ENCODE peak calls at places on chromosomes 2 and 18, in five cellular contexts. One of them, this sample, is unnamed.

GRCh38 chr2:234496442-234496834 is 443 bp downstream of the ARL4C start:
- DNase-seq in T-helper 2 cell: no peak
- DNase-seq in stimulated activated CD8-positive, alpha-beta memory T cell treated with anti-CD3 and anti-CD28 coated beads, Interleukin-4, amount 100 ng/mL, for 4 hours: no peak
- DNase-seq in stimulated activated CD4-positive, alpha-beta T cell treated with anti-CD3 and anti-CD28 coated beads, TNF-alpha, amount 100 ng/mL, for 1 hour: no peak
- DNase-seq in PC-3: peak
- DNase-seq in this sample: peak

GRCh38 chr2:26561376-26561775 is 79.8 kb downstream of the CIB4 start:
- DNase-seq in T-helper 2 cell: no peak
- DNase-seq in stimulated activated CD8-positive, alpha-beta memory T cell treated with anti-CD3 and anti-CD28 coated beads, Interleukin-4, amount 100 ng/mL, for 4 hours: no peak
- DNase-seq in stimulated activated CD4-positive, alpha-beta T cell treated with anti-CD3 and anti-CD28 coated beads, TNF-alpha, amount 100 ng/mL, for 1 hour: no peak
- DNase-seq in PC-3: no peak
- DNase-seq in this sample: no peak

GRCh38 chr2:54404270-54404669 is 51.9 kb upstream of the SPTBN1 start:
- DNase-seq in T-helper 2 cell: peak
- DNase-seq in stimulated activated CD8-positive, alpha-beta memory T cell treated with anti-CD3 and anti-CD28 coated beads, Interleukin-4, amount 100 ng/mL, for 4 hours: no peak
- DNase-seq in stimulated activated CD4-positive, alpha-beta T cell treated with anti-CD3 and anti-CD28 coated beads, TNF-alpha, amount 100 ng/mL, for 1 hour: no peak
- DNase-seq in PC-3: no peak
- DNase-seq in this sample: no peak

GRCh38 chr2:61460168-61460567 is 10.7 kb downstream of the USP34 start:
- DNase-seq in T-helper 2 cell: no peak
- DNase-seq in stimulated activated CD8-positive, alpha-beta memory T cell treated with anti-CD3 and anti-CD28 coated beads, Interleukin-4, amount 100 ng/mL, for 4 hours: no peak
- DNase-seq in stimulated activated CD4-positive, alpha-beta T cell treated with anti-CD3 and anti-CD28 coated beads, TNF-alpha, amount 100 ng/mL, for 1 hour: no peak
- DNase-seq in PC-3: peak
- DNase-seq in this sample: no peak

GRCh38 chr2:96186562-96186961 is 22.1 kb downstream of the STARD7 start:
- DNase-seq in T-helper 2 cell: no peak
- DNase-seq in stimulated activated CD8-positive, alpha-beta memory T cell treated with anti-CD3 and anti-CD28 coated beads, Interleukin-4, amount 100 ng/mL, for 4 hours: no peak
- DNase-seq in stimulated activated CD4-positive, alpha-beta T cell treated with anti-CD3 and anti-CD28 coated beads, TNF-alpha, amount 100 ng/mL, for 1 hour: no peak
- DNase-seq in PC-3: no peak
- DNase-seq in this sample: no peak

GRCh38 chr2:25234756-25235155 is 66.4 kb upstream of the POMC start:
- DNase-seq in T-helper 2 cell: no peak
- DNase-seq in stimulated activated CD8-positive, alpha-beta memory T cell treated with anti-CD3 and anti-CD28 coated beads, Interleukin-4, amount 100 ng/mL, for 4 hours: no peak
- DNase-seq in stimulated activated CD4-positive, alpha-beta T cell treated with anti-CD3 and anti-CD28 coated beads, TNF-alpha, amount 100 ng/mL, for 1 hour: no peak
- DNase-seq in PC-3: no peak
- DNase-seq in this sample: no peak

GRCh38 chr2:23659328-23659727 is 267.6 kb downstream of the ATAD2B start:
- DNase-seq in T-helper 2 cell: no peak
- DNase-seq in stimulated activated CD8-positive, alpha-beta memory T cell treated with anti-CD3 and anti-CD28 coated beads, Interleukin-4, amount 100 ng/mL, for 4 hours: no peak
- DNase-seq in stimulated activated CD4-positive, alpha-beta T cell treated with anti-CD3 and anti-CD28 coated beads, TNF-alpha, amount 100 ng/mL, for 1 hour: no peak
- DNase-seq in PC-3: no peak
- DNase-seq in this sample: no peak

GRCh38 chr18:62325806-62326645 is 916 bp downstream of the TNFRSF11A start:
- DNase-seq in T-helper 2 cell: peak
- DNase-seq in stimulated activated CD8-positive, alpha-beta memory T cell treated with anti-CD3 and anti-CD28 coated beads, Interleukin-4, amount 100 ng/mL, for 4 hours: no peak
- DNase-seq in stimulated activated CD4-positive, alpha-beta T cell treated with anti-CD3 and anti-CD28 coated beads, TNF-alpha, amount 100 ng/mL, for 1 hour: no peak
- DNase-seq in PC-3: peak
- DNase-seq in this sample: no peak

GRCh38 chr2:191789791-191790190 is 57.1 kb downstream of the CAVIN2 start:
- DNase-seq in T-helper 2 cell: no peak
- DNase-seq in stimulated activated CD8-positive, alpha-beta memory T cell treated with anti-CD3 and anti-CD28 coated beads, Interleukin-4, amount 100 ng/mL, for 4 hours: no peak
- DNase-seq in stimulated activated CD4-positive, alpha-beta T cell treated with anti-CD3 and anti-CD28 coated beads, TNF-alpha, amount 100 ng/mL, for 1 hour: no peak
- DNase-seq in PC-3: no peak
- DNase-seq in this sample: no peak

GRCh38 chr2:170736628-170737027 is 21.5 kb downstream of the SP5 start:
- DNase-seq in T-helper 2 cell: no peak
- DNase-seq in stimulated activated CD8-positive, alpha-beta memory T cell treated with anti-CD3 and anti-CD28 coated beads, Interleukin-4, amount 100 ng/mL, for 4 hours: no peak
- DNase-seq in stimulated activated CD4-positive, alpha-beta T cell treated with anti-CD3 and anti-CD28 coated beads, TNF-alpha, amount 100 ng/mL, for 1 hour: no peak
- DNase-seq in PC-3: no peak
- DNase-seq in this sample: no peak

GRCh38 chr2:173119944-173120343 is 44.3 kb downstream of the MAP3K20 start:
- DNase-seq in T-helper 2 cell: no peak
- DNase-seq in stimulated activated CD8-positive, alpha-beta memory T cell treated with anti-CD3 and anti-CD28 coated beads, Interleukin-4, amount 100 ng/mL, for 4 hours: no peak
- DNase-seq in stimulated activated CD4-positive, alpha-beta T cell treated with anti-CD3 and anti-CD28 coated beads, TNF-alpha, amount 100 ng/mL, for 1 hour: no peak
- DNase-seq in PC-3: no peak
- DNase-seq in this sample: no peak

GRCh38 chr18:75915941-75916640 is 488.6 kb upstream of the SMIM21 start:
- DNase-seq in T-helper 2 cell: peak
- DNase-seq in stimulated activated CD8-positive, alpha-beta memory T cell treated with anti-CD3 and anti-CD28 coated beads, Interleukin-4, amount 100 ng/mL, for 4 hours: no peak
- DNase-seq in stimulated activated CD4-positive, alpha-beta T cell treated with anti-CD3 and anti-CD28 coated beads, TNF-alpha, amount 100 ng/mL, for 1 hour: no peak
- DNase-seq in PC-3: no peak
- DNase-seq in this sample: peak

GRCh38 chr2:172965433-172965832 is 110.2 kb upstream of the MAP3K20 start:
- DNase-seq in T-helper 2 cell: no peak
- DNase-seq in stimulated activated CD8-positive, alpha-beta memory T cell treated with anti-CD3 and anti-CD28 coated beads, Interleukin-4, amount 100 ng/mL, for 4 hours: no peak
- DNase-seq in stimulated activated CD4-positive, alpha-beta T cell treated with anti-CD3 and anti-CD28 coated beads, TNF-alpha, amount 100 ng/mL, for 1 hour: no peak
- DNase-seq in PC-3: no peak
- DNase-seq in this sample: no peak

GRCh38 chr18:78523850-78524249 is 455.8 kb upstream of the SALL3 start:
- DNase-seq in T-helper 2 cell: no peak
- DNase-seq in stimulated activated CD8-positive, alpha-beta memory T cell treated with anti-CD3 and anti-CD28 coated beads, Interleukin-4, amount 100 ng/mL, for 4 hours: no peak
- DNase-seq in stimulated activated CD4-positive, alpha-beta T cell treated with anti-CD3 and anti-CD28 coated beads, TNF-alpha, amount 100 ng/mL, for 1 hour: no peak
- DNase-seq in PC-3: no peak
- DNase-seq in this sample: no peak

GRCh38 chr2:65351948-65352595 is 80.3 kb downstream of the SPRED2 start:
- DNase-seq in T-helper 2 cell: no peak
- DNase-seq in stimulated activated CD8-positive, alpha-beta memory T cell treated with anti-CD3 and anti-CD28 coated beads, Interleukin-4, amount 100 ng/mL, for 4 hours: no peak
- DNase-seq in stimulated activated CD4-positive, alpha-beta T cell treated with anti-CD3 and anti-CD28 coated beads, TNF-alpha, amount 100 ng/mL, for 1 hour: no peak
- DNase-seq in PC-3: no peak
- DNase-seq in this sample: no peak

GRCh38 chr2:1414121-1414520 is 858 bp downstream of the TPO start:
- DNase-seq in T-helper 2 cell: no peak
- DNase-seq in stimulated activated CD8-positive, alpha-beta memory T cell treated with anti-CD3 and anti-CD28 coated beads, Interleukin-4, amount 100 ng/mL, for 4 hours: no peak
- DNase-seq in stimulated activated CD4-positive, alpha-beta T cell treated with anti-CD3 and anti-CD28 coated beads, TNF-alpha, amount 100 ng/mL, for 1 hour: no peak
- DNase-seq in PC-3: no peak
- DNase-seq in this sample: no peak

GRCh38 chr2:238509903-238510302 is 83.2 kb downstream of the ASB1 start:
- DNase-seq in T-helper 2 cell: no peak
- DNase-seq in stimulated activated CD8-positive, alpha-beta memory T cell treated with anti-CD3 and anti-CD28 coated beads, Interleukin-4, amount 100 ng/mL, for 4 hours: no peak
- DNase-seq in stimulated activated CD4-positive, alpha-beta T cell treated with anti-CD3 and anti-CD28 coated beads, TNF-alpha, amount 100 ng/mL, for 1 hour: no peak
- DNase-seq in PC-3: no peak
- DNase-seq in this sample: no peak

GRCh38 chr2:113876503-113877387 is 13.1 kb upstream of the ACTR3 start:
- DNase-seq in T-helper 2 cell: peak
- DNase-seq in stimulated activated CD8-positive, alpha-beta memory T cell treated with anti-CD3 and anti-CD28 coated beads, Interleukin-4, amount 100 ng/mL, for 4 hours: peak
- DNase-seq in stimulated activated CD4-positive, alpha-beta T cell treated with anti-CD3 and anti-CD28 coated beads, TNF-alpha, amount 100 ng/mL, for 1 hour: peak
- DNase-seq in PC-3: peak
- DNase-seq in this sample: no peak

GRCh38 chr2:205967391-205968075 is 118.4 kb downstream of the INO80D start:
- DNase-seq in T-helper 2 cell: no peak
- DNase-seq in stimulated activated CD8-positive, alpha-beta memory T cell treated with anti-CD3 and anti-CD28 coated beads, Interleukin-4, amount 100 ng/mL, for 4 hours: no peak
- DNase-seq in stimulated activated CD4-positive, alpha-beta T cell treated with anti-CD3 and anti-CD28 coated beads, TNF-alpha, amount 100 ng/mL, for 1 hour: no peak
- DNase-seq in PC-3: no peak
- DNase-seq in this sample: no peak

GRCh38 chr2:65265090-65266045 is 37.7 kb downstream of the ACTR2 start:
- DNase-seq in T-helper 2 cell: peak
- DNase-seq in stimulated activated CD8-positive, alpha-beta memory T cell treated with anti-CD3 and anti-CD28 coated beads, Interleukin-4, amount 100 ng/mL, for 4 hours: no peak
- DNase-seq in stimulated activated CD4-positive, alpha-beta T cell treated with anti-CD3 and anti-CD28 coated beads, TNF-alpha, amount 100 ng/mL, for 1 hour: no peak
- DNase-seq in PC-3: peak
- DNase-seq in this sample: peak

GRCh38 chr2:28640263-28640907 is 111.2 kb upstream of the PPP1CB start:
- DNase-seq in T-helper 2 cell: no peak
- DNase-seq in stimulated activated CD8-positive, alpha-beta memory T cell treated with anti-CD3 and anti-CD28 coated beads, Interleukin-4, amount 100 ng/mL, for 4 hours: no peak
- DNase-seq in stimulated activated CD4-positive, alpha-beta T cell treated with anti-CD3 and anti-CD28 coated beads, TNF-alpha, amount 100 ng/mL, for 1 hour: no peak
- DNase-seq in PC-3: no peak
- DNase-seq in this sample: no peak

GRCh38 chr2:239400000-239400831 is 604 bp downstream of the HDAC4 start:
- DNase-seq in T-helper 2 cell: peak
- DNase-seq in stimulated activated CD8-positive, alpha-beta memory T cell treated with anti-CD3 and anti-CD28 coated beads, Interleukin-4, amount 100 ng/mL, for 4 hours: no peak
- DNase-seq in stimulated activated CD4-positive, alpha-beta T cell treated with anti-CD3 and anti-CD28 coated beads, TNF-alpha, amount 100 ng/mL, for 1 hour: no peak
- DNase-seq in PC-3: peak
- DNase-seq in this sample: no peak

GRCh38 chr2:85132392-85132791 is 800 bp upstream of the TCF7L1 start:
- DNase-seq in T-helper 2 cell: no peak
- DNase-seq in stimulated activated CD8-positive, alpha-beta memory T cell treated with anti-CD3 and anti-CD28 coated beads, Interleukin-4, amount 100 ng/mL, for 4 hours: no peak
- DNase-seq in stimulated activated CD4-positive, alpha-beta T cell treated with anti-CD3 and anti-CD28 coated beads, TNF-alpha, amount 100 ng/mL, for 1 hour: no peak
- DNase-seq in PC-3: peak
- DNase-seq in this sample: no peak

GRCh38 chr18:76169733-76170132 is 325.3 kb downstream of the ZNF516 start:
- DNase-seq in T-helper 2 cell: no peak
- DNase-seq in stimulated activated CD8-positive, alpha-beta memory T cell treated with anti-CD3 and anti-CD28 coated beads, Interleukin-4, amount 100 ng/mL, for 4 hours: no peak
- DNase-seq in stimulated activated CD4-positive, alpha-beta T cell treated with anti-CD3 and anti-CD28 coated beads, TNF-alpha, amount 100 ng/mL, for 1 hour: no peak
- DNase-seq in PC-3: peak
- DNase-seq in this sample: no peak

GRCh38 chr2:37143986-37144385 is 12.8 kb downstream of the EIF2AK2 start:
- DNase-seq in T-helper 2 cell: no peak
- DNase-seq in stimulated activated CD8-positive, alpha-beta memory T cell treated with anti-CD3 and anti-CD28 coated beads, Interleukin-4, amount 100 ng/mL, for 4 hours: no peak
- DNase-seq in stimulated activated CD4-positive, alpha-beta T cell treated with anti-CD3 and anti-CD28 coated beads, TNF-alpha, amount 100 ng/mL, for 1 hour: no peak
- DNase-seq in PC-3: peak
- DNase-seq in this sample: no peak

GRCh38 chr2:180618570-180618969 is 361.8 kb upstream of the UBE2E3 start:
- DNase-seq in T-helper 2 cell: no peak
- DNase-seq in stimulated activated CD8-positive, alpha-beta memory T cell treated with anti-CD3 and anti-CD28 coated beads, Interleukin-4, amount 100 ng/mL, for 4 hours: no peak
- DNase-seq in stimulated activated CD4-positive, alpha-beta T cell treated with anti-CD3 and anti-CD28 coated beads, TNF-alpha, amount 100 ng/mL, for 1 hour: no peak
- DNase-seq in PC-3: no peak
- DNase-seq in this sample: no peak

GRCh38 chr2:41886145-41886664 is 161.6 kb upstream of the PKDCC start:
- DNase-seq in T-helper 2 cell: no peak
- DNase-seq in stimulated activated CD8-positive, alpha-beta memory T cell treated with anti-CD3 and anti-CD28 coated beads, Interleukin-4, amount 100 ng/mL, for 4 hours: no peak
- DNase-seq in stimulated activated CD4-positive, alpha-beta T cell treated with anti-CD3 and anti-CD28 coated beads, TNF-alpha, amount 100 ng/mL, for 1 hour: no peak
- DNase-seq in PC-3: no peak
- DNase-seq in this sample: no peak

GRCh38 chr2:176100547-176101140 is 1.0 kb downstream of the HOXD12 start:
- DNase-seq in T-helper 2 cell: no peak
- DNase-seq in stimulated activated CD8-positive, alpha-beta memory T cell treated with anti-CD3 and anti-CD28 coated beads, Interleukin-4, amount 100 ng/mL, for 4 hours: no peak
- DNase-seq in stimulated activated CD4-positive, alpha-beta T cell treated with anti-CD3 and anti-CD28 coated beads, TNF-alpha, amount 100 ng/mL, for 1 hour: no peak
- DNase-seq in PC-3: no peak
- DNase-seq in this sample: no peak